ENCODE peak calls at places on chromosomes 7 and 10, in nine cellular contexts. U is tibial nerve; Z is CD4-positive, alpha-beta memory T cell; K is neural progenitor cell; P is heart right ventricle; V is ovary; D is cardiac fibroblast; Y is heart left ventricle; E is colonic mucosa. N is an unnamed sample.

GRCh38 chr7:1092806-1093505 is 5.0 kb downstream of the GPER1 start:
- DNase-seq in U (no peak), Z (no peak), K (no peak), P (no peak), V (no peak), D (no peak), Y (no peak), E (no peak), N (no peak)

GRCh38 chr10:121188005-121188404 is 336.8 kb downstream of the WDR11 start:
- DNase-seq in U (peak; percentile 19), Z (no peak), K (peak; percentile 52), P (no peak), V (no peak), D (no peak), Y (no peak), E (peak; percentile 32), N (no peak)

GRCh38 chr10:11589738-11590137 is 21.7 kb downstream of the USP6NL start:
- DNase-seq in U (no peak), Z (no peak), K (no peak), P (no peak), V (no peak), D (no peak), Y (no peak), E (no peak), N (no peak)

GRCh38 chr10:71632896-71633600 is 86.5 kb downstream of the C10orf105 start:
- DNase-seq in U (no peak), Z (no peak), K (peak; percentile 60), P (no peak), V (no peak), D (no peak), Y (no peak), E (no peak), N (no peak)

GRCh38 chr7:84248267-84248666 is 53.7 kb upstream of the SEMA3A start:
- DNase-seq in U (no peak), Z (no peak), K (no peak), P (no peak), V (no peak), D (peak; percentile 31), Y (no peak), E (no peak), N (no peak)

GRCh38 chr7:82443801-82444219 is 233 bp upstream of the CACNA2D1 start:
- DNase-seq in U (peak; percentile 56), Z (no peak), K (peak; percentile 83), P (peak; percentile 88), V (peak; percentile 85), D (peak; percentile 97), Y (peak; percentile 92), E (peak; percentile 56), N (peak; percentile 6)

GRCh38 chr7:136104269-136104603 is 127.1 kb upstream of the MTPN start:
- DNase-seq in U (no peak), Z (no peak), K (no peak), P (no peak), V (no peak), D (no peak), Y (no peak), E (no peak), N (no peak)

GRCh38 chr7:35697414-35698175 is 2.7 kb upstream of the HERPUD2 start:
- DNase-seq in U (no peak), Z (no peak), K (no peak), P (no peak), V (no peak), D (peak; percentile 59), Y (no peak), E (no peak), N (no peak)

GRCh38 chr10:122648599-122649428 is 50.8 kb downstream of the C10orf120 start:
- DNase-seq in U (no peak), Z (no peak), K (peak; percentile 72), P (peak; percentile 41), V (no peak), D (peak; percentile 52), Y (peak; percentile 48), E (peak; percentile 31), N (no peak)

GRCh38 chr10:124043310-124044142 is 49.9 kb downstream of the CHST15 start:
- DNase-seq in U (no peak), Z (no peak), K (no peak), P (no peak), V (no peak), D (no peak), Y (no peak), E (no peak), N (no peak)

GRCh38 chr10:79058899-79059771 is 9.6 kb upstream of the ZMIZ1 start:
- DNase-seq in U (no peak), Z (no peak), K (no peak), P (no peak), V (no peak), D (no peak), Y (peak; percentile 24), E (peak; percentile 85), N (no peak)

GRCh38 chr10:3805227-3805790 is 20.3 kb upstream of the KLF6 start:
- DNase-seq in U (no peak), Z (peak; percentile 82), K (no peak), P (peak; percentile 23), V (no peak), D (peak; percentile 85), Y (no peak), E (no peak), N (no peak)
- H3K4me3 ChIP-seq in U (no peak overlapping the region), Z (peak overlapping the region; percentile 2), K (no peak overlapping the region), P (peak overlapping the region; percentile 2), V (no peak overlapping the region), D (no peak overlapping the region), Y (peak overlapping the region; percentile 10), E (no peak overlapping the region), N (no peak overlapping the region)

GRCh38 chr7:15313361-15313760 is 248.5 kb downstream of the AGMO start:
- DNase-seq in U (no peak), Z (no peak), K (no peak), P (no peak), V (no peak), D (peak; percentile 42), Y (no peak), E (no peak), N (no peak)

GRCh38 chr7:15314922-15315321 is 246.9 kb downstream of the AGMO start:
- DNase-seq in U (no peak), Z (no peak), K (no peak), P (no peak), V (no peak), D (no peak), Y (no peak), E (no peak), N (no peak)

GRCh38 chr7:15315678-15316077 is 246.1 kb downstream of the AGMO start:
- DNase-seq in U (no peak), Z (no peak), K (no peak), P (no peak), V (no peak), D (no peak), Y (no peak), E (no peak), N (no peak)

GRCh38 chr7:15317215-15317614 is 244.6 kb downstream of the AGMO start:
- DNase-seq in U (no peak), Z (no peak), K (no peak), P (no peak), V (no peak), D (no peak), Y (no peak), E (no peak), N (no peak)
- H3K4me3 ChIP-seq in U (no peak overlapping the region), Z (no peak overlapping the region), K (no peak overlapping the region), P (no peak overlapping the region), V (no peak overlapping the region), D (no peak overlapping the region), Y (no peak overlapping the region), E (no peak overlapping the region), N (no peak overlapping the region)

DNA sequence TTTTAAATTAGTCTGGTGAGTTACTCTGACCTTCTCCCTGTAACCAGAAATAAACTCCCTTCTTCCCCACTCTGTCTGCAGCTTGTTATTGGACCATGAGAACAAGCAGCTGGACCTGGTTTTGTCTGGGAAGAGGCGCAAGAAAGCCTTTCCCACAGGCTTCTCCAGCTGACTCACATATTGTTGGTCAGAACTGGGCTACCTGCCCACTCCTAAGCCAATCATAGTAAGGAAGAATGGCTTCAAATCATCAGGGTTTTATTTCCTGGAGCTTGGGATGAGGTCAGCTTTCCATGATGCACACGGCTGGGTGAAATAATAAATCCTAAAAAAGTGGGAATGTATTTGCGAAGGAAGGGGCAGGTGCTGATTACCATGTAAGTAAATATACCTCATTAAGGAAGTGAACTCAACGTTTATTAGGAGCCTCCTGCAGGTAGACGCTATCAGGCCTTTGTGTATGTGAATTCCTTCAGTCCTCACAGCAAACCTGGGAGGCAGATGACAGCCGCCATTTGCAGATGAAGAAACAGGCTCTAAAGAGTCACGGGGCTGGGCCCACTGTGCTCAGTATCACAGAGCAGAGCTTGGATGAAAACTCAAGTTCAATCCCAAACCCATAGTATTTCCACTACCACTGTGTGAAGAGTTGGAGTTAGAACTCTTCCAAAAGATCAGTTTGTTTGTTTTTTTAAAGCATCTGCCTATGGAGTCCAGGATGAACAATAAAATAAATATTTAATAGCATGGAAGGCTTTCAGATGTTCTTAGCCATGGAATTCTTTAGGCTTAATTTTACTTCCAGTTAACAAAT is 32.7 kb downstream of the IL15RA start:
- DNase-seq in U (peak; percentile 53), Z (no peak), K (no peak), P (peak; percentile 93), V (peak; percentile 88), D (peak; percentile 100), Y (peak; percentile 89), E (peak; percentile 88), N (no peak)
- H3K4me3 ChIP-seq in U (no peak overlapping the region), Z (no peak overlapping the region), K (no peak overlapping the region), P (peak overlapping the region; percentile 42), V (no peak overlapping the region), D (no peak overlapping the region), Y (no peak overlapping the region), E (no peak overlapping the region), N (no peak overlapping the region)

DNA sequence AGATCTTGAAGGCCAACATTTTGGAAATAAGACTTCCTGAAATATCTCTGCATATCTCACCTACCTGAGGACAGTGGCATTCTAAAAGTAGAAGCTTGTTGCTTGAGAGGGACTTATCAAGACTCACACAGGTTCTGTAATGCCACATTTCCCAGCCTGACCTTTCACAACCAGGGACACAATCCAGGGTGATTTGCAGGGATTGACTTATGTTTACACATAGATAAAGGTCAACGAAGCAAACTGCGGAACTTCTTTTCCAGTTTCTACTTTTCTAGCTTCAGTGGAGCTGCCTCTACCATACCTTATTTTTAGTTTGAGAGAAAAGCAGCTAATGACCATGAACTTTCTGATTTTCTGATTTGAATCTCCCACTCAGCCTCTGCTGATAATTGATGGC is 148.7 kb downstream of the SLC16A9 start:
- DNase-seq in U (no peak), Z (no peak), K (no peak), P (no peak), V (no peak), D (no peak), Y (no peak), E (no peak), N (no peak)
- H3K4me3 ChIP-seq in U (no peak overlapping the region), Z (no peak overlapping the region), K (no peak overlapping the region), P (no peak overlapping the region), V (no peak overlapping the region), D (no peak overlapping the region), Y (no peak overlapping the region), E (no peak overlapping the region), N (no peak overlapping the region)

GRCh38 chr7:157278791-157279678 is 57.8 kb upstream of the DNAJB6 start:
- DNase-seq in U (no peak), Z (no peak), K (no peak), P (peak; percentile 71), V (peak; percentile 33), D (peak; percentile 39), Y (peak; percentile 89), E (peak; percentile 76), N (peak; percentile 58)
- H3K4me3 ChIP-seq in U (peak overlapping the region; percentile 32), Z (no peak overlapping the region), K (no peak overlapping the region), P (peak overlapping the region; percentile 68), V (peak overlapping the region; percentile 40), D (peak overlapping the region; percentile 29), Y (peak overlapping the region; percentile 65), E (peak overlapping the region; percentile 69), N (peak overlapping the region; percentile 58)